ENCODE peak calls at places on chromosomes 16 and 17, in seven cellular contexts. D is neural crest cell, G is fibroblast of villous mesenchyme, F is left lung, Y is PC-3, U is coronary artery, H is RWPE1. J is an unnamed sample.

GRCh38 chr16:48365601-48366164 is 19.5 kb downstream of the SIAH1 start:
- DNase-seq in G (peak), H (peak), D (peak), Y (peak), F (peak), U (peak), J (peak)

GRCh38 chr16:2771496-2772402 is 5.3 kb downstream of the ELOB start:
- DNase-seq in Y (no peak), U (no peak), G (no peak), D (no peak), H (no peak), F (no peak), J (no peak)

GRCh38 chr17:27245230-27245696 is 48.7 kb upstream of the WSB1 start:
- DNase-seq in D (peak), F (peak), U (peak), G (peak), H (peak), Y (peak), J (peak)

GRCh38 chr17:17109896-17110295 is 67.6 kb downstream of the MPRIP start:
- DNase-seq in F (peak), H (peak), G (no peak), D (no peak), Y (no peak), U (no peak), J (peak)

GRCh38 chr17:81276781-81277180 is 18.3 kb downstream of the SLC38A10 start:
- DNase-seq in D (no peak), G (no peak), U (no peak), F (no peak), H (no peak), Y (no peak), J (no peak)

GRCh38 chr16:11007714-11008240 is 63.4 kb downstream of the CLEC16A start:
- DNase-seq in D (no peak), U (no peak), H (no peak), F (no peak), Y (no peak), G (no peak), J (no peak)

GRCh38 chr16:53504665-53505064 is 1.7 kb upstream of the AKTIP start:
- DNase-seq in D (no peak), Y (no peak), H (no peak), G (peak), F (no peak), U (peak), J (no peak)

GRCh38 chr17:43723697-43724359 is 34.8 kb downstream of the SOST start:
- DNase-seq in U (peak), F (no peak), D (no peak), H (peak), G (peak), Y (peak), J (peak)

GRCh38 chr16:28556914-28557320 is 3.2 kb downstream of the SGF29 start:
- DNase-seq in H (no peak), D (no peak), F (no peak), U (no peak), Y (no peak), G (no peak), J (no peak)

GRCh38 chr16:57316390-57317017 is 32.0 kb upstream of the PLLP start:
- DNase-seq in G (peak), H (peak), U (peak), F (no peak), Y (peak), D (no peak), J (peak)

GRCh38 chr17:7897090-7897489 is 8.5 kb downstream of the CHD3 start:
- DNase-seq in G (no peak), F (no peak), Y (peak), H (no peak), D (no peak), U (peak), J (no peak)

GRCh38 chr16:89123001-89123830 is 29.6 kb downstream of the ACSF3 start:
- DNase-seq in H (no peak), G (no peak), U (no peak), F (no peak), D (no peak), Y (no peak), J (no peak)

GRCh38 chr16:495127-495748 is 32.3 kb upstream of the CAPN15 start:
- DNase-seq in H (peak), Y (peak), G (peak), D (no peak), U (no peak), F (no peak), J (peak)
- TF ChIP-seq CTCF in H (peak), Y (peak), G (peak), D (peak), U (no peak), F (no peak), J (peak)

GRCh38 chr16:81730090-81731051 is 48.7 kb upstream of the PLCG2 start:
- DNase-seq in H (peak), G (peak), U (peak), D (peak), F (peak), Y (peak), J (peak)
- TF ChIP-seq CTCF in H (peak), G (peak), U (peak), D (peak), F (peak), Y (peak), J (peak)

GRCh38 chr17:68291836-68292688 is 767 bp downstream of the ARSG start:
- DNase-seq in Y (peak), F (peak), D (peak), U (peak), G (peak), H (peak), J (peak)
- TF ChIP-seq CTCF in Y (peak), F (no peak), D (peak), U (no peak), G (no peak), H (no peak), J (no peak)

DNA sequence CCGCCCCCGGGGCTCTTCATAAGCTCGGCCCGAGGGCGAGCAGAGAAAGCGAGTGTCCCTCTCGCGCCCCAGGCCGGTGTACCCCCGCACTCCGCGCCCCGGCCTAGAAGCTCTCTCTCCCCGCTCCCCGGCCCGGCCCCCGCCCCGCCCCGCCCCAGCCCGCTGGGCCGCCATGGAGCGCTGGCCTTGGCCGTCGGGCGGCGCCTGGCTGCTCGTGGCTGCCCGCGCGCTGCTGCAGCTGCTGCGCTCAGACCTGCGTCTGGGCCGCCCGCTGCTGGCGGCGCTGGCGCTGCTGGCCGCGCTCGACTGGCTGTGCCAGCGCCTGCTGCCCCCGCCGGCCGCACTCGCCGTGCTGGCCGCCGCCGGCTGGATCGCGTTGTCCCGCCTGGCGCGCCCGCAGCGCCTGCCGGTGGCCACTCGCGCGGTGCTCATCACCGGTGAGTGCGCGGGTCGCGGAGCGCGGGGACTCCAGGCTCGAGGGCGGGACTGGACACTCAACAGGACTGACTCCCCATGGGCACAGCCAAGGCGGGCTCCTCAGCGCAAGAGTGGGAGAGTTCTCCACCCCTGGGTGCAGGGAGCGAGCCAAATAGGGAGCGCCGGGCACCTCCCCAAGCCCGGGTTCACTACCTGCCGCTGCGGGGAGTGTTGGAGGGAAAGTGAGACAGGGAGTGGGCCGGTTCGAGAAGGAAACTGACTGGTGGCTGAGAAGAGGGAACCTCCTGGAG is at the start of gene HSD11B2:
- DNase-seq in G (peak), D (peak), U (no peak), Y (peak), F (peak), H (peak), J (peak)
- TF ChIP-seq CTCF in G (no peak), D (no peak), U (no peak), Y (no peak), F (no peak), H (peak), J (no peak)